ENCODE peak calls at places on chromosomes 5 and 9, in four cellular contexts. J, U, C and N are unnamed samples.

GRCh38 chr9:93451762-93452709 is 551 bp downstream of the FAM120A start:
- DNase-seq in J (peak; percentile 16), U (no peak), C (no peak), N (peak; percentile 69)

GRCh38 chr5:159094745-159095144 is 5.0 kb downstream of the EBF1 start:
- DNase-seq in J (peak; percentile 8), U (no peak), C (no peak), N (peak; percentile 57)

GRCh38 chr5:1282139-1282992 is 12.5 kb downstream of the TERT start:
- DNase-seq in J (no peak), U (no peak), C (no peak), N (no peak)

GRCh38 chr9:131812116-131812790 is 72.4 kb upstream of the RAPGEF1 start:
- DNase-seq in J (no peak), U (no peak), C (no peak), N (no peak)

GRCh38 chr5:128304791-128305190 is 221.2 kb downstream of the SLC12A2 start:
- DNase-seq in J (no peak), U (no peak), C (no peak), N (no peak)

GRCh38 chr9:133533878-133534277 is 626 bp upstream of the ADAMTSL2 start:
- DNase-seq in J (no peak), U (no peak), C (no peak), N (peak; percentile 87)

GRCh38 chr9:82382887-82383616 is 394.5 kb downstream of the SPATA31D1 start:
- DNase-seq in J (no peak), U (peak; percentile 1), C (no peak), N (no peak)

GRCh38 chr9:12777149-12778010 is 2.6 kb downstream of the LURAP1L start:
- DNase-seq in J (no peak), U (no peak), C (no peak), N (no peak)

GRCh38 chr5:147348046-147348445 is 113.2 kb downstream of the STK32A start:
- DNase-seq in J (no peak), U (no peak), C (no peak), N (no peak)

GRCh38 chr5:122111513-122111912 is 17.8 kb upstream of the ZNF474 start:
- DNase-seq in J (no peak), U (no peak), C (no peak), N (no peak)

GRCh38 chr9:127049581-127049980 is 72.9 kb downstream of the ANGPTL2 start:
- DNase-seq in J (no peak), U (no peak), C (no peak), N (no peak)

GRCh38 chr5:67050125-67050524 is 146.5 kb downstream of the CD180 start:
- DNase-seq in J (no peak), U (no peak), C (no peak), N (no peak)

GRCh38 chr5:133873936-133874585 is 94.4 kb downstream of the C5orf15 start:
- DNase-seq in J (no peak), U (no peak), C (no peak), N (no peak)

GRCh38 chr5:50445281-50445949 is 4.3 kb upstream of the EMB start:
- DNase-seq in J (no peak), U (no peak), C (peak; percentile 62), N (no peak)

DNA sequence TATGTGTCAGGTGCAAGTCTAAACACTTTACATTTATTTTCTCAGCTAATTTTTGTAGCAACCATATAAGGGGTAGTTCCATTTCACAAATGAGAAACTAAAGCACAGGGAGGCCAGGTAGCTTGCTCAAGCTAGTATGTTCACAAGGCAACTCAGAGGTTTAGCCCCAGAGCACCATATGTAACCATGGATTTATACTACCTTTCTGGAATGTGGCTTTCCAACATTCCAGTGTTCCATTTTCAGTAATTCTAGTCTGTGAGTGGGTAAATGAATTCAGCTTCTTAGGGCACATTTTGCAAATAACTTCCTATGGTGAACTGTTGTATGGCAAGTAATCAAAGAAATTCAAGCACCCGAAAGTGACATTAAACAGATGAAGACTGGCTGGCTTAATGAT is 25.0 kb upstream of the CAST start:
- DNase-seq in J (no peak), U (no peak), C (no peak), N (no peak)
- TF ChIP-seq EP300 in J (no peak), U (no peak), C (no peak), N (no peak)

GRCh38 chr5:28788954-28789353 is 1750.6 kb upstream of the CDH9 start:
- DNase-seq in J (no peak), U (no peak), C (no peak), N (no peak)
- TF ChIP-seq TCF12 in J (no peak), U (no peak), C (no peak), N (no peak)

DNA sequence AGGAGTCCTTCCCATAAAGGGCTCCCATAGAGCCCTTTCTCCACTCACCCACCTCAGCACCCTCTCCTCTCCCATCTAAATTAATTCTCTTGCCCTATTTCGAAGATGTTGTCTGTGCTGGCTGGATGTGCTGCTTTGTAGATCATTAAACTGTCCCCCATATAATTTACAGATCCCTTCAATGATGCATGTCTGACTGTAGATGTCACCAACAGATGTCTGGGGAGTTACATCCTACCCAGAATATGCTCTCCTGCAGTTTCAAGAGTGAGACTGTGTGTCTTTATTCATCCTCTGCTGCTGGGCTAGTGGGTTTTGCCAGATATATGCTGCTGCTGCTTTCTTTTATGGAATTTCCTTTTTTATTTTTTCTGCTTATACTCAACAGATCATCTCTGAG is 351.2 kb downstream of the MLLT3 start:
- DNase-seq in J (no peak), U (no peak), C (no peak), N (peak; percentile 39)
- TF ChIP-seq EP300 in J (no peak), U (no peak), C (no peak), N (no peak)

GRCh38 chr5:142017832-142018427 is 5.1 kb upstream of the GNPDA1 start:
- DNase-seq in J (no peak), U (no peak), C (peak; percentile 50), N (no peak)
- TF ChIP-seq TCF12 in J (no peak), U (no peak), C (no peak), N (no peak)

DNA sequence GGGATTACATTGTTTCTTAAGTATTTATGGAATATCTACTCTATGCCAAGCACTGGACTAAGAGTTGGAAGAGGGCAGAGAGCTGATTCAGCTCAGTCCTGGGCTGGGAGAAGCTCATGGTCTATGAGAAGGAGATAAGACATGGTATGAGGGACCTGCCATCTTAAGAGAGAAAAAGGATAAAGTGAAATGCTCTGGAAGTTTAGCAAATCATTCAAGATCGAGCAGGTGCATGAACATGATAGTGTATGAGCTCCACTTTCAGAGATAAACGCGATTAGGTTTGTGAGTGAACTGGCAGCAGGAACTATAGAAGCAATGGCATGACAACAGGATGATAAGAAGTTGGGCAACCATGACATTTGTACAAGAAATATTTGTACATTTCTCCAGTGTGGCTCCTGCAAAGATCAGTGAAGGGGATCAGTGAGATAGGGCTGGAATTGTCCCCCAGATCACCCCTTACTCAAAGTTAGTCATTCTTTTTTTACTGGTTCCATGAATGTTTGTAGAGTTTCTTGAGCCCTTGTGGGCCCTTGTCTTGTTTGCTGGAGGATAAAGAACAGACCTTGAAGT is 26.6 kb upstream of the CCDC180 start:
- DNase-seq in J (no peak), U (no peak), C (no peak), N (no peak)
- TF ChIP-seq EP300 in J (no peak), U (no peak), C (no peak), N (no peak)

DNA sequence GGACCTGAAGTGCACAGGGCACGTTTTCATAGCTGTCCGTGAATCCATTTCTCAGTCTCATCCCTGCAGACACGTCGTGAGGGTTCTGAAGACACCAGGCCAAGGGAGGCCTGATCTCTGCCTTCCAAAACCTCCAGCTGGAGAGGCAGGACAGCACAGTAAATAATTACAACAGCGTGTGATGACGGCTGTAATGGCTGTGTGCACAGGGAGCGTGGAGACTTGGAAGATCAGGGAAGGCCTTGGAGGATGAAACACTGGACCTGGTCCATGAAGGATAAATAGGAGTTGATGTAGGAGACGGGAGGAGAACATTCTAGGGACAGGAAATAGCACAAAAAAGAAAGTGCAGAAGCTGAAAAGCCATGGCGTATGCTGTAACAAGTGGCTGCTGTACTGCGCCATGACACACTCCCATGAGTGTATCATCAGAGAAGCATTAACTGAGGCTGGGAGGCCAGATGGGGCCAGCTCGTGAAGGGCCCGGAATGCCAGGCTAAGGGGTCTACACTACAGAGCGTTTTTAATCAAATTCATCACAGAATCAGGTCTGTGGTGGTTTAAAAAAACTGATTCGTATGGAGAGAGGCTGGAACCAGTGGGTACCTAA is 97.2 kb downstream of the CRB2 start:
- DNase-seq in J (no peak), U (no peak), C (no peak), N (no peak)
- TF ChIP-seq TCF12 in J (no peak), U (no peak), C (no peak), N (no peak)